ENCODE peak calls at places on chromosomes 2 and 18, in four cellular contexts. Z, V, A and P are unnamed samples.

GRCh38 chr2:117330611-117331010 is 483.9 kb upstream of the DDX18 start:
- DNase-seq in A (no peak), V (no peak), Z (no peak), P (no peak)

GRCh38 chr18:74255022-74255658 is 36.6 kb downstream of the CYB5A start:
- DNase-seq in V (no peak), A (no peak), Z (no peak), P (no peak)

GRCh38 chr2:233084488-233084887 is 24.3 kb downstream of the INPP5D start:
- DNase-seq in A (no peak), Z (no peak), V (no peak), P (no peak)

GRCh38 chr2:69143726-69144360 is 130.9 kb downstream of the ANTXR1 start:
- DNase-seq in A (no peak), Z (no peak), V (no peak), P (no peak)

GRCh38 chr2:54776494-54776893 is 53.0 kb downstream of the EML6 start:
- DNase-seq in V (no peak), Z (no peak), A (no peak), P (no peak)

GRCh38 chr2:1900736-1901135 is 156.4 kb upstream of the PXDN start:
- DNase-seq in A (peak; percentile 73), V (no peak), Z (no peak), P (no peak)

GRCh38 chr18:39274535-39274934 is 1708.9 kb upstream of the CELF4 start:
- DNase-seq in A (no peak), V (no peak), Z (no peak), P (no peak)

GRCh38 chr2:173793649-173794565 is 171.3 kb downstream of the SP3 start:
- DNase-seq in A (no peak), Z (no peak), V (no peak), P (no peak)

GRCh38 chr2:105634198-105634597 is 110.5 kb upstream of the NCK2 start:
- DNase-seq in A (no peak), Z (no peak), V (no peak), P (peak; percentile 13)

GRCh38 chr2:181916726-181917377 is 25.3 kb downstream of the ITPRID2 start:
- DNase-seq in Z (no peak), V (no peak), A (no peak), P (no peak)

GRCh38 chr2:112880081-112880531 is 30.9 kb upstream of the IL37 start:
- DNase-seq in V (no peak), A (no peak), Z (no peak), P (no peak)

GRCh38 chr2:232652505-232652851 is 19.1 kb downstream of the EFHD1 start:
- DNase-seq in Z (no peak), A (no peak), V (no peak), P (no peak)

GRCh38 chr2:223896751-223897320 is 48.3 kb downstream of the WDFY1 start:
- DNase-seq in A (no peak), Z (no peak), V (no peak), P (no peak)

GRCh38 chr2:32735370-32735769 is 107.5 kb downstream of the TTC27 start:
- DNase-seq in V (no peak), Z (no peak), A (no peak), P (no peak)

GRCh38 chr2:70906022-70906421 is 29.7 kb upstream of the ATP6V1B1 start:
- DNase-seq in A (no peak), Z (no peak), V (no peak), P (no peak)

DNA sequence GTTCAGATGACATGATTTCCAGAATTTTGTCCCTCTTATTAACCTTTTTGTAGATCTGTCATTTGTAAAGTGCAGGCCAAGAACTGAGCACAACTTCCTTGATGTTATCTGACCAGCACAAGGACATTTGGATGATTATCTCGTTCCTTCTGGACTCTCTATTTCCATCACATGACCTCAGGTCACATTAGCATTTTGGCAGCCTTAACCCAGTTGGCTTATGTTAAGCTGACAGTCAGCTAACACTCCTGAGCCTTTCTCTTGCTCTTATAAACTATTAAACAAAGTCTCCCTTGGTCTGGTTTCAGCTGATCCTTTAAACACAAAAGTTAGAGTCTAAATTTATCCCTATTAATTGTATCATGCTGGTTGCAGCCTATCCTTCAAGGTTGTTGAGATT is 167.2 kb upstream of the RBBP8 start:
- DNase-seq in Z (no peak), V (no peak), A (no peak), P (no peak)
- TF ChIP-seq NR3C1 in Z (no peak), V (no peak), A (no peak), P (no peak)

GRCh38 chr2:10520926-10521325 is 72.8 kb upstream of the ODC1 start:
- DNase-seq in V (no peak), Z (no peak), A (no peak), P (no peak)
- TF ChIP-seq NR3C1 in V (no peak), Z (no peak), A (no peak), P (no peak)

GRCh38 chr2:241558532-241559488 is at the start of gene BOK:
- DNase-seq in A (peak; percentile 88), V (peak; percentile 53), Z (peak; percentile 73), P (peak; percentile 76)
- TF ChIP-seq NR3C1 in A (no peak), V (no peak), Z (no peak), P (no peak)

GRCh38 chr18:14767474-14767873 is 19.5 kb downstream of the ANKRD30B start:
- DNase-seq in V (no peak), Z (no peak), A (no peak), P (no peak)
- TF ChIP-seq NR3C1 in V (no peak), Z (no peak), A (no peak), P (no peak)

DNA sequence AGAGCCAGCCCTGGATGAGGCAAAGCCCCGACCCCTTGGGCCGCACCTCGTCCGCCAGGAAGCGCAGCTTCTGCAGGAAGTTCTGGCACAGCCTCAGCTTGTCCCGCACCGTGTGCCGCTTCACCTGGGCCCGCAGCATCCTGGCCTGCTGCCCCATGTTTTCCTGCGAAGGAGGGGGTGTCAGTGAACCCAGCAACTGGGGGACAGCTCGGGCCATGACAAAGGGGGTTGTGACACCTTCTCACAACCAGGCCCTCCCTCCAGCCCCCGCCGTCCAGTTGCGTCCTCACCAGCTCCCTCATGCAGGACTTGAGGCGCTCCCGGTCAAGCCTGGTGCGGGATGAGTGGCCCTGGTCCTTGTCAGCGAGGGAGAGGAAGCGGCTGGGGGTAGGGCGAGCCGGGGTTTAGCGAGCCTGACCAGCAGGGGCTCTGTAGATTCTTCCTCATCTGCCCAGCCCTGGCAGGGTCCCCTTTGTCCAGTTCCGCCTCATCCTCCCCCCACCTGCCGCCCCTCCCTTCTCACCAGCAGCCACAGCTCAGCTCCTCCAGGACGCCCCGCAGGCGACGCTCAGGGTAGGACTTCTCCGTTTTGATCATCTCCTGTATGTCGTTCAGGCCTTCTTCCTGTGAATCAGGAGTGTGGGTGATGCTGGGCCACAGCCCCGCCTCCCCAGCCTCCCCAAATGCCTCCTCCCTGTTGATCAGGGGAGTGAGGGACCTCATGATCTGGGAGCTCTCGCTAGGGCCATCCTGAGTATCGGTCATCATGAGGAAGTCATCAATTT is 606 bp downstream of the OTOF start:
- DNase-seq in V (peak; percentile 22), A (no peak), Z (no peak), P (no peak)
- TF ChIP-seq NR3C1 in V (no peak), A (no peak), Z (no peak), P (no peak)

GRCh38 chr2:111653913-111654312 is 230.1 kb downstream of the ANAPC1 start:
- DNase-seq in V (no peak), Z (no peak), A (no peak), P (no peak)
- TF ChIP-seq NR3C1 in V (no peak), Z (no peak), A (no peak), P (no peak)

GRCh38 chr2:24860631-24861030 is 59.4 kb downstream of the ADCY3 start:
- DNase-seq in A (no peak), V (no peak), Z (no peak), P (no peak)
- TF ChIP-seq NR3C1 in A (no peak), V (no peak), Z (no peak), P (no peak)

GRCh38 chr2:214985619-214986018 is 152.8 kb downstream of the ABCA12 start:
- DNase-seq in V (no peak), A (no peak), Z (no peak), P (no peak)

GRCh38 chr2:214989187-214989586 is 149.2 kb downstream of the ABCA12 start:
- DNase-seq in V (no peak), Z (no peak), A (no peak), P (no peak)

GRCh38 chr2:214987261-214987660 is 151.2 kb downstream of the ABCA12 start:
- DNase-seq in A (no peak), Z (no peak), V (no peak), P (no peak)
- TF ChIP-seq NR3C1 in A (no peak), Z (no peak), V (no peak), P (no peak)

DNA sequence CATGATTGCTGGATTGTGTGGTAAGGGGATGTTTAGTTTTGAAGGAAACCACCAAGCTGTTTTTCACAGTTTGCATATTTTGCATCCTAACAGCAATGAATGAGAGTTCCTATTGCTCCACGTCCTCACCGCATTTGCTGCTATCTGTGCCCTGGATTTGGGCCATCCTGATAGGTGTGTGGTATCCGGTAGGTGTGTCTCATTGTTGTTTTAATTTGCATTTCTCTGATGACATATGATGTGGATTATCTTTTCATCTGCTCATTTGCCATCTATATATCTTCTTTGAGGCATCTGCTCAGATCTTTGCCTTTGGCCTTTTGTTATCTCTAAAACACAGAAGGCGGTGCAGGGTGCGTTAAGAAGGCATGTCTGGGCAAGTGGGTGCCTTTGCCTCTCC is 73.3 kb downstream of the LONRF2 start:
- DNase-seq in A (no peak), V (no peak), Z (no peak), P (no peak)
- TF ChIP-seq NR3C1 in A (no peak), V (no peak), Z (no peak), P (no peak)